ENCODE peak calls at places on chromosomes 7 and 10, in ten cellular contexts. F is left ventricle myocardium inferior, L is progenitor cell of endocrine pancreas, V is choroid plexus epithelial cell, K is H9, E is endothelial cell, X is nephron progenitor cell, R is upper lobe of left lung, P is heart right ventricle, Q is right atrium auricular region. C is an unnamed sample.

GRCh38 chr7:66961096-66961495 is 34.3 kb downstream of the SBDS start:
- DNase-seq in R (no peak), Q (no peak), E (no peak), F (no peak), K (no peak), X (no peak), L (no peak), V (no peak), P (no peak), C (no peak)

GRCh38 chr7:156668130-156668741 is 27.7 kb downstream of the RNF32 start:
- DNase-seq in E (no peak), V (no peak), L (no peak), P (no peak), Q (no peak), F (no peak), R (no peak), X (no peak), K (no peak), C (no peak)

GRCh38 chr10:103845983-103846382 is 9.4 kb downstream of the SH3PXD2A start:
- DNase-seq in X (peak; percentile 36), Q (no peak), P (no peak), V (no peak), F (no peak), R (peak; percentile 44), E (peak; percentile 41), L (no peak), K (no peak), C (no peak)

GRCh38 chr10:112126172-112126571 is 57.4 kb downstream of the GPAM start:
- DNase-seq in P (no peak), F (no peak), E (no peak), L (no peak), K (no peak), R (no peak), V (no peak), X (no peak), Q (no peak), C (no peak)

GRCh38 chr10:32981760-32982159 is 23.7 kb upstream of the ITGB1 start:
- DNase-seq in X (peak; percentile 45), F (peak; percentile 39), R (no peak), V (peak; percentile 58), L (no peak), K (no peak), E (no peak), Q (no peak), P (peak; percentile 55), C (no peak)

GRCh38 chr7:131072505-131073091 is 255.1 kb upstream of the MKLN1 start:
- DNase-seq in F (no peak), Q (no peak), R (no peak), L (no peak), X (no peak), E (no peak), K (peak; percentile 46), P (no peak), V (peak; percentile 50), C (no peak)

GRCh38 chr7:155867734-155868400 is 55.6 kb upstream of the SHH start:
- DNase-seq in R (no peak), Q (no peak), X (no peak), V (no peak), E (no peak), F (no peak), P (no peak), L (no peak), K (peak; percentile 6), C (peak; percentile 25)

GRCh38 chr7:50733552-50733951 is 49.1 kb downstream of the GRB10 start:
- DNase-seq in K (no peak), P (no peak), V (peak; percentile 71), Q (peak; percentile 11), L (no peak), R (peak; percentile 64), E (no peak), F (no peak), X (no peak), C (no peak)

DNA sequence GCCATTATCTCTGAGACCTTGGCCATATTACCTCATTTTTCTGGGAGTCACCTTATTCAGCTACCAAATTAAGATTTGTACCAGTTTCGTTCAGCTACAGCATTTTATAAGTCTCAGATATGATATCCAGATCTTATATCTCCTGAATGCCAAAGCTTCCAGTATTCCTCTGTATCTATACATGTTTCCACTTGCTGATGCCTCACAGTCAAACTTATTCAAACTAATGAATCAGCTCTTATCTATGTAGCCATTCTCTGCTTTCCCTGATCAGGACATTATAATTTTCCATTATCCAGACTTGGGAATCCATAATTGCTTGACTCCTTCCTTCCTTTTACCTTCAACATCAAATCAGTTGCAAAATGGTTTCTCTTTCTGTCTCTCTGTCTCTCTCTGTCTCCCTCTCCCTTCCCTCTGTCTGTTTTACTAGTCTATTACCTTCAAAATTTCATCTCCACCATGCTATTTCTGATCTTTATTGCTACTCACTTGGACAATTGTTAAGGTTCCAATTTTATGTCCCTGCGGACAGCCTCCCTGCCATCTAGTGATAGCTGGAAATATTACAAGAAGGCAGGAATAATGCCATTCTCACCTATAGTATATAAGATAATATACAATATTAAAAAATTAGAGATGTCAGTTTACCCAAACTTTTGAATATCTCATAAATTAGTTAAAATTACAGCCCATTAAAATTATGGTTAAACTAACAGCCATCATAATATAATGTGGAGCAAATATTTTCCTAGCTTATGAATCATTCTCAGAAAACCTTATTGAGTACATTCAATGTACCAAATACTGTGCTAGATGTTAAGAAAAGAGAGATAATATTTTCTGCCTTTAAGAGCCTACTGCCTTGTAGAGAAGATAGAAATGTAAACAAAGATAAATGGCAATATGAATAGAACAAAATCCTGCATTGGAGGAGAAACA is 89.8 kb downstream of the PCLO start:
- DNase-seq in X (no peak), K (no peak), F (no peak), R (no peak), P (no peak), E (no peak), L (no peak), V (no peak), Q (no peak), C (no peak)
- TF ChIP-seq CTCF in X (no peak), K (peak; percentile 42), F (peak; percentile 37), R (no peak), P (no peak), E (peak; percentile 24), L (peak; percentile 33), V (peak; percentile 58), Q (no peak), C (peak; percentile 50)

GRCh38 chr7:47452715-47453092 is 129.2 kb downstream of the TNS3 start:
- DNase-seq in L (no peak), F (no peak), R (no peak), P (no peak), V (no peak), E (no peak), Q (no peak), X (no peak), K (no peak), C (no peak)

GRCh38 chr7:47451851-47452205 is 130.1 kb downstream of the TNS3 start:
- DNase-seq in V (peak; percentile 26), P (no peak), L (no peak), K (no peak), R (no peak), E (no peak), X (no peak), Q (no peak), F (no peak), C (no peak)

GRCh38 chr7:47453093-47454056 is 128.5 kb downstream of the TNS3 start:
- DNase-seq in Q (peak; percentile 91), X (no peak), F (peak; percentile 62), E (no peak), V (peak; percentile 86), K (no peak), L (no peak), P (peak; percentile 58), R (peak; percentile 84), C (no peak)

GRCh38 chr7:47454066-47454950 is 127.6 kb downstream of the TNS3 start:
- DNase-seq in F (no peak), R (no peak), Q (no peak), V (no peak), P (no peak), K (no peak), X (no peak), L (no peak), E (no peak), C (no peak)

DNA sequence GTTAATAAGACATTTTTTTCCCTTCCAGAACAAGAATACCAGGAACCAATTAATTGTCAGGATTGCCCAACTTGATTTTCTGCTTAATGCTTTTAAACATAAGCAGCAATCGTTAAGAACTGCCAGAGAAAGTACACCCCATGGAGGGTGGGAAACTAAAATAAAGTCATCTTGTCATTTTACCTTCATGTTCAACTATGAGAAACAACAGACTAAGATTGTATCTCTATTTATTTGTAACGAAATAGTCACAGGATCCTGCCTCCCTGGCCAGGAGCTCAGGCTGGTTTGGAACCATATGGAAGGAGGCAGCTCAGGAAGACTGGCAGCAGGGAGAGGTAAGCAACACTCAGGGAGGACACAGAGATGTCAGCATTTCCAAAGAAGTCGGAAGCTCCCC is 129.6 kb downstream of the TNS3 start:
- DNase-seq in V (no peak), E (no peak), P (no peak), X (no peak), L (no peak), Q (no peak), K (no peak), R (no peak), F (no peak), C (no peak)
- TF ChIP-seq CTCF in V (no peak), E (no peak), P (no peak), X (no peak), L (no peak), Q (no peak), K (no peak), R (no peak), F (no peak), C (no peak)

GRCh38 chr10:89959433-89960110 is 258.2 kb downstream of the KIF20B start:
- DNase-seq in R (no peak), L (no peak), K (no peak), P (no peak), E (no peak), F (no peak), Q (no peak), V (no peak), X (no peak), C (no peak)

GRCh38 chr10:89952314-89952713 is 250.9 kb downstream of the KIF20B start:
- DNase-seq in R (no peak), P (no peak), X (no peak), K (no peak), Q (no peak), L (no peak), V (no peak), F (no peak), E (no peak), C (no peak)

DNA sequence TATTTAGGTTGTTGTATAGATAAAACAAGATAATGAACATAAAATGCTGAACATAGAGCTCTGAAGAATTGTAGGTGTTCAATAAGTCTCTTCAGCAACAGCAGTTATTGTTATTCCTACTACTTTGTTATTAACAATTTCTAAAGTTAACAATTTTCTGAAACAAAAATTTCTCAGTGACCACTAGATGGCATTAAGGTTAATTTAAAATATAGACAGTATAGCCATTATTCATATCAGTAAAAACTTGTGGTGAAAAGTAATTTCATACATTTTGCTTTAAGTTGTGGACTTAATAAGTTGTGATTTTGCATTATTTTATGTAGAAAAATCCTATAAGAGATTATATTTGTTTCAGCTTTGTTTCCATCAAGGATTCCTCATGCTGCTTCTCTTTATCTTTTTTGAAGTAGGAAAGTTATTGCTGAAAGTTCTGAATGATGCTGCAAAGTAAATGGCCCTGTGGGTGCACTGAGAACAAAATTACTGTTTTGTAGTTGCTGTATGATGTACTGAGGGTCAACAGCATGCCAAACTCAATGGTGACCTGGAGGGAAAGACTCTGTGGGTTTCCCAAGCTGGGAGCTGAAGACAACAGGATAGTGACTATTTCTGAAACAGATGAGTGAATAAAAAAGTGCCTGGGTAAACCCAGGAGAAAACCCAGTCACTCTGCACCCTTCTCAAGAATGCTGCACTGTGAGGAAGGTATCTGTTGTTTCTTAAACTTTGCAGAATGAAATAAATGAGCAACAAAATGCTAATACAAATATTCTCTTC is 253.6 kb downstream of the KIF20B start:
- DNase-seq in L (no peak), P (no peak), E (no peak), K (no peak), V (peak; percentile 19), R (no peak), F (no peak), Q (no peak), X (no peak), C (no peak)
- TF ChIP-seq CTCF in L (peak; percentile 40), P (peak; percentile 39), E (peak; percentile 62), K (peak; percentile 54), V (peak; percentile 41), R (no peak), F (peak; percentile 40), Q (peak; percentile 57), X (no peak), C (peak; percentile 52)

GRCh38 chr7:28360739-28361138 is 51.6 kb upstream of the CREB5 start:
- DNase-seq in F (no peak), K (no peak), L (no peak), X (no peak), R (no peak), P (no peak), V (no peak), E (no peak), Q (no peak), C (no peak)

GRCh38 chr7:28358423-28358868 is 53.9 kb upstream of the CREB5 start:
- DNase-seq in K (no peak), Q (no peak), P (no peak), X (no peak), V (peak; percentile 83), F (no peak), R (no peak), E (no peak), L (no peak), C (no peak)

GRCh38 chr7:28364082-28364481 is 48.2 kb upstream of the CREB5 start:
- DNase-seq in Q (no peak), V (no peak), E (no peak), R (no peak), P (no peak), F (no peak), X (no peak), K (no peak), L (no peak), C (no peak)

DNA sequence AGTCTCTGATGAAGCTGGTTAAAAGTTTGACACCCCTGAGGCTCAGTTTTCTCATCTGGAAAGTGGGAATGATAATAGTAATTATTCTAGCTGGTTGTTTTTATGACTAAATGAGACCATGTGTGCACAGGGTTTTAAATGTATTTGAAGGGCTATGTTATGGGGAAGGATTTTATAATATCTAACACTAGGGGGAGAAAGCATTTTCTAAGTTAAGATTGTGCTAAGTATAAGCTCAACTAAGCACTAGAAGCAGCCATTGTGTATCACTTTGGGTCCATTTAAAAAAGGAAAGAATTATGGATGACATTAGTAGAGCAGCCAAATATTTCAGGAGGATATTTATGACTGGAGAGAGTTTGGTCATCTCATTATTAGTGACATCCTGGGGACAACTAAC is 49.5 kb upstream of the CREB5 start:
- DNase-seq in Q (no peak), R (no peak), P (no peak), E (no peak), L (no peak), X (no peak), V (no peak), F (no peak), K (no peak), C (no peak)
- TF ChIP-seq CTCF in Q (peak; percentile 24), R (no peak), P (peak; percentile 9), E (no peak), L (peak; percentile 10), X (no peak), V (peak; percentile 29), F (no peak), K (peak; percentile 51), C (peak; percentile 20)